ENCODE peak calls at places on chromosomes 16 and 17, in five cellular contexts. C, A, F, P and I are unnamed samples.

GRCh38 chr17:17966399-17966798 is 5.8 kb downstream of the TOM1L2 start:
- DNase-seq in C (no peak), A (no peak), F (no peak), P (no peak), I (no peak)

GRCh38 chr17:5562172-5562571 is 22.1 kb downstream of the NLRP1 start:
- DNase-seq in C (no peak), A (no peak), F (no peak), P (no peak), I (no peak)

GRCh38 chr17:59439261-59439660 is 107.8 kb downstream of the YPEL2 start:
- DNase-seq in C (no peak), A (no peak), F (no peak), P (no peak), I (no peak)

GRCh38 chr17:8153550-8153956 is 1.3 kb upstream of the PER1 start:
- DNase-seq in C (no peak), A (peak; percentile 97), F (peak; percentile 98), P (no peak), I (peak; percentile 55)

GRCh38 chr16:30649725-30650368 is 913 bp upstream of the PRR14 start:
- DNase-seq in C (no peak), A (no peak), F (no peak), P (no peak), I (no peak)

GRCh38 chr16:1983544-1984346 is at the start of gene GFER:
- DNase-seq in C (peak; percentile 94), A (peak; percentile 93), F (peak; percentile 92), P (peak; percentile 93), I (peak; percentile 95)

GRCh38 chr16:89319883-89320716 is 102.6 kb downstream of the ZNF778 start:
- DNase-seq in C (no peak), A (peak; percentile 85), F (peak; percentile 96), P (peak; percentile 99), I (peak; percentile 61)

GRCh38 chr17:4186244-4186920 is 43.4 kb downstream of the CYB5D2 start:
- DNase-seq in C (no peak), A (no peak), F (no peak), P (no peak), I (no peak)

GRCh38 chr17:41824086-41824485 is 11.3 kb downstream of the FKBP10 start:
- DNase-seq in C (no peak), A (no peak), F (no peak), P (no peak), I (no peak)

GRCh38 chr17:20010099-20010863 is 1.1 kb downstream of the SPECC1 start:
- DNase-seq in C (peak; percentile 30), A (peak; percentile 61), F (peak; percentile 54), P (peak; percentile 20), I (peak; percentile 68)

GRCh38 chr16:85543536-85543935 is 69.6 kb upstream of the GSE1 start:
- DNase-seq in C (no peak), A (no peak), F (no peak), P (no peak), I (no peak)
- H4K91ac ChIP-seq in C (no peak overlapping the region), A (no peak overlapping the region), F (no peak overlapping the region), P (no peak overlapping the region), I (no peak overlapping the region)

GRCh38 chr17:78267257-78268073 is 36.0 kb downstream of the TMEM235 start:
- DNase-seq in C (no peak), A (no peak), F (no peak), P (no peak), I (peak; percentile 40)
- H4K91ac ChIP-seq in C (no peak overlapping the region), A (no peak overlapping the region), F (peak overlapping the region; percentile 99), P (peak overlapping the region; percentile 9), I (no peak overlapping the region)

GRCh38 chr17:77422104-77422782 is 281.5 kb downstream of the SEC14L1 start:
- DNase-seq in C (no peak), A (no peak), F (no peak), P (peak; percentile 87), I (no peak)
- H4K91ac ChIP-seq in C (no peak overlapping the region), A (peak overlapping the region; percentile 8), F (peak overlapping the region; percentile 73), P (peak overlapping the region; percentile 54), I (no peak overlapping the region)

GRCh38 chr17:79987187-79987889 is 48.3 kb downstream of the TBC1D16 start:
- DNase-seq in C (no peak), A (no peak), F (no peak), P (peak; percentile 9), I (no peak)
- H4K91ac ChIP-seq in C (no peak overlapping the region), A (peak overlapping the region; percentile 9), F (no peak overlapping the region), P (no peak overlapping the region), I (no peak overlapping the region)

DNA sequence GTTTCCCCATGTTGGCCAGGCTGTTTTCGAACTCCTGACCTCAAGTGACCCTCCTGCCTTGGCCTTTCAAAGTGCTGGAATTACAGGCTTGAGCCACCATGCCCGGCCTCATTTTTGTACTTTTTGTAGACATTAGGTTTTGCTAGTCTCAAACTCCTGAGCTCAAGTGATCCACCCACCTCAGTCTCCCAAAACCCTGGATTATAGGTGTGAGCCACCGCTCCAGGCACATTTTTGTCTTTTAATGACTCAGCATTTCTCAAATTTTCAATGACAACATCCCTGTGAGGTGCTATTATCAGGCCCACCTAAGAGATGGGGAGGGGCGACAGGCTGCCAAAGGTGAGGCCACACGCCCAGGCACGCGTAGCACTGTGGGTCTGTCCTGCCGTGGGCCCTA is 1.1 kb downstream of the SEPTIN12 start:
- DNase-seq in C (no peak), A (no peak), F (no peak), P (peak; percentile 83), I (no peak)
- H4K91ac ChIP-seq in C (no peak overlapping the region), A (no peak overlapping the region), F (no peak overlapping the region), P (no peak overlapping the region), I (no peak overlapping the region)

DNA sequence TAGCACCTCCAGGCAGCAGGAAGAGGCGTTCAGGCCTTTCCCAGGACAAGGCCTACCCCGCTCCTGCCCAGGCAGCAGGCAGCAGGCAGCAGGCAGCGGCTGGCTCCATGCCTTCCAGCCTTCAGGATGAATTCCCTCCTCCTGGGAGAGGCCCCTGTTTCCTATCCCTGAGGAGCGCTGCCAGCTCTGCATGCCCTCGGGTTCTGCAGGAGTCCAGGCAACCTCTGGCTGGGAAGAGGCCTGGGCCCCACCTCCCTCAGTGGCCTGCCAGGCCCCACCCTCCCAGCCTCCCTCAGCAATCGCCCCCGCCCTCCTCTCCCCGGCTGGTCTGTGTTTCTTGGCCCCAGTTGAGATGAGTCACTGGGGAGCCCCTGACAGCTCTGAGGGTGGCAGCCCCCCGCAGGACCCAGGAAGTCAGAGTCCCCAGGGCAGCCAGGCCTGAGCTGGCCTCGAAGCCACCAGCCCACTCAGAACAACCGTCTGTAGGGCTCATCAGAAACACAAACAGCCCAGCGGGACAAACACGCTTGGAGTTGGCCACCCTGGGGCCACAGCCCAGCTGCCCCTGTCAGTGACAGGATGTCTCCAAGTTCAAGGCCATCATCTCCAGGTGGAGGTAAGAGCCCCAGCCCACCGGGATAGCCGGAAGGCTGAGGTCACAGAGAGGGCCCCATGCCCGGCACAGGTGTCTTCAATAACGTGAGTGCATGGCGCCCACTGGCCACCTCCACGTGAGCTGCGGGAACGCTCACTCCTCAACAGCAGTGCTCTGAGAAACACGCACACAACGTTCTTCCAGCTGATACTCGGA is 39.5 kb upstream of the CIBAR2 start:
- DNase-seq in C (no peak), A (peak; percentile 78), F (peak; percentile 75), P (no peak), I (no peak)
- H4K91ac ChIP-seq in C (no peak overlapping the region), A (peak overlapping the region; percentile 80), F (peak overlapping the region; percentile 93), P (peak overlapping the region; percentile 45), I (no peak overlapping the region)

GRCh38 chr17:75457047-75457654 is 716 bp downstream of the TMEM94 start:
- DNase-seq in C (no peak), A (peak; percentile 45), F (peak; percentile 64), P (no peak), I (peak; percentile 87)
- H4K91ac ChIP-seq in C (no peak overlapping the region), A (peak overlapping the region; percentile 95), F (no peak overlapping the region), P (peak overlapping the region; percentile 96), I (no peak overlapping the region)